ENCODE peak calls at places on chromosomes 11 and 22, in ten cellular contexts. L, H, D, C, Y, U, X, F, M and A are unnamed samples.

GRCh38 chr22:22408731-22409696 is 99.5 kb downstream of the ZNF280B start:
- DNase-seq in H (peak), L (peak), D (no peak), C (peak), M (no peak), Y (peak), U (no peak), F (no peak), X (no peak), A (peak)

GRCh38 chr11:75547617-75548054 is 14.4 kb upstream of the SERPINH1 start:
- DNase-seq in F (no peak), D (no peak), C (peak), M (peak), Y (peak), X (peak), U (no peak), L (peak), H (peak), A (peak)

GRCh38 chr11:12478743-12479142 is 101.4 kb downstream of the PARVA start:
- DNase-seq in L (no peak), X (no peak), Y (no peak), U (no peak), M (no peak), F (no peak), D (no peak), C (no peak), H (peak), A (no peak)

GRCh38 chr11:34243620-34244493 is 114.0 kb downstream of the ABTB2 start:
- DNase-seq in M (no peak), U (no peak), H (peak), X (no peak), C (no peak), F (no peak), Y (peak), L (no peak), D (no peak), A (no peak)

GRCh38 chr11:121053244-121053643 is 29.3 kb downstream of the TBCEL start:
- DNase-seq in L (no peak), Y (no peak), X (no peak), C (no peak), U (no peak), M (no peak), D (no peak), F (no peak), H (no peak), A (no peak)

GRCh38 chr11:44955019-44955738 is 4.5 kb upstream of the TP53I11 start:
- DNase-seq in M (no peak), Y (peak), C (peak), U (no peak), D (no peak), L (peak), F (no peak), X (peak), H (peak), A (no peak)

GRCh38 chr11:117663389-117663788 is 133.6 kb downstream of the DSCAML1 start:
- DNase-seq in H (no peak), Y (no peak), C (no peak), F (no peak), D (no peak), L (no peak), U (no peak), M (no peak), X (no peak), A (no peak)

GRCh38 chr11:125404136-125404810 is 91.8 kb downstream of the FEZ1 start:
- DNase-seq in D (no peak), Y (no peak), U (no peak), M (no peak), H (no peak), F (no peak), L (no peak), X (no peak), C (no peak), A (peak)

GRCh38 chr11:22192642-22193347 is at the start of gene ANO5:
- DNase-seq in D (no peak), Y (peak), X (peak), M (peak), F (peak), C (peak), U (no peak), L (no peak), H (no peak), A (peak)

GRCh38 chr11:9858822-9859221 is 194.9 kb downstream of the SWAP70 start:
- DNase-seq in H (no peak), U (no peak), M (no peak), L (peak), X (no peak), D (no peak), F (no peak), Y (no peak), C (no peak), A (no peak)

GRCh38 chr11:30311189-30311588 is 11.7 kb upstream of the ARL14EP start:
- DNase-seq in L (no peak), M (no peak), C (no peak), U (no peak), F (no peak), H (no peak), X (no peak), D (no peak), Y (no peak), A (no peak)

GRCh38 chr22:41946360-41947180 is at the start of gene CENPM:
- DNase-seq in X (peak), D (peak), Y (peak), C (peak), H (peak), M (peak), U (peak), F (peak), L (peak), A (peak)

GRCh38 chr22:22720201-22720723 is 75.8 kb downstream of the GGTLC2 start:
- DNase-seq in Y (peak), U (no peak), C (peak), M (no peak), X (no peak), L (peak), H (peak), D (peak), F (peak), A (peak)

GRCh38 chr11:17014774-17015638 is 792 bp upstream of the PLEKHA7 start:
- DNase-seq in M (peak), X (no peak), U (no peak), C (peak), H (peak), D (no peak), L (no peak), F (no peak), Y (peak), A (peak)

GRCh38 chr22:38129856-38130255 is 19.4 kb upstream of the BAIAP2L2 start:
- DNase-seq in F (no peak), M (no peak), C (no peak), X (no peak), U (no peak), L (no peak), H (no peak), D (no peak), Y (no peak), A (no peak)

GRCh38 chr11:61695917-61696316 is 15.7 kb downstream of the DAGLA start:
- DNase-seq in C (peak), Y (peak), U (peak), F (peak), L (peak), D (peak), H (peak), M (no peak), X (peak), A (no peak)

GRCh38 chr11:103609117-103610066 is 427.0 kb upstream of the DDI1 start:
- DNase-seq in L (no peak), D (no peak), H (peak), F (no peak), C (no peak), M (no peak), U (no peak), Y (peak), X (no peak), A (no peak)

GRCh38 chr11:100855466-100856067 is 168.5 kb downstream of the ARHGAP42 start:
- DNase-seq in U (no peak), F (no peak), X (no peak), D (no peak), C (no peak), Y (no peak), L (peak), H (peak), M (no peak), A (no peak)

GRCh38 chr22:17119481-17120202 is 1.5 kb downstream of the TMEM121B start:
- DNase-seq in X (no peak), M (no peak), Y (peak), H (peak), F (no peak), C (no peak), U (no peak), L (peak), D (no peak), A (peak)

GRCh38 chr11:88482871-88483301 is 145.3 kb upstream of the CTSC start:
- DNase-seq in D (no peak), H (peak), L (no peak), X (no peak), M (no peak), F (no peak), Y (no peak), C (no peak), U (no peak), A (no peak)

GRCh38 chr11:67404515-67405195 is 772 bp downstream of the TBC1D10C start:
- DNase-seq in F (no peak), X (peak), M (no peak), D (peak), Y (no peak), U (no peak), L (peak), H (no peak), C (no peak), A (no peak)

GRCh38 chr11:68727783-68728182 is 23.5 kb downstream of the TESMIN start:
- DNase-seq in U (no peak), C (no peak), X (no peak), D (no peak), M (no peak), H (peak), Y (no peak), L (peak), F (no peak), A (no peak)

GRCh38 chr11:35617687-35618496 is at the start of gene FJX1:
- DNase-seq in C (peak), F (peak), U (no peak), D (no peak), Y (peak), M (peak), L (peak), H (peak), X (peak), A (peak)

GRCh38 chr11:131884461-131885073 is 514.2 kb downstream of the NTM start:
- DNase-seq in C (no peak), X (no peak), U (no peak), F (no peak), Y (no peak), H (no peak), D (no peak), M (no peak), L (no peak), A (no peak)

GRCh38 chr11:35326266-35326879 is 93.0 kb downstream of the SLC1A2 start:
- DNase-seq in L (no peak), Y (no peak), C (no peak), D (no peak), M (no peak), U (no peak), F (no peak), H (no peak), X (no peak), A (no peak)

GRCh38 chr22:38462960-38463784 is 4.7 kb upstream of the KDELR3 start:
- DNase-seq in F (no peak), U (no peak), Y (no peak), H (no peak), C (peak), M (no peak), D (no peak), L (no peak), X (peak), A (peak)

GRCh38 chr11:78717031-78717430 is 142.4 kb upstream of the NARS2 start:
- DNase-seq in Y (no peak), D (no peak), M (no peak), U (no peak), H (no peak), X (no peak), F (no peak), L (no peak), C (no peak), A (no peak)

GRCh38 chr22:22810018-22810427 is 77.6 kb upstream of the IGLL5 start:
- DNase-seq in C (peak), U (peak), F (no peak), M (peak), D (peak), H (no peak), Y (peak), L (peak), X (peak), A (no peak)

GRCh38 chr11:66142370-66143263 is 72.5 kb downstream of the PACS1 start:
- DNase-seq in U (no peak), H (no peak), F (no peak), M (no peak), X (no peak), Y (peak), D (no peak), C (no peak), L (peak), A (no peak)

GRCh38 chr11:66144000-66144678 is 74.1 kb downstream of the PACS1 start:
- DNase-seq in Y (no peak), H (no peak), X (no peak), F (no peak), C (no peak), M (no peak), L (no peak), U (no peak), D (no peak), A (no peak)

GRCh38 chr11:66139817-66140216 is 69.7 kb downstream of the PACS1 start:
- DNase-seq in X (no peak), F (no peak), H (no peak), Y (no peak), U (no peak), M (no peak), C (no peak), D (no peak), L (no peak), A (no peak)

GRCh38 chr11:66146940-66147339 is 76.9 kb downstream of the PACS1 start:
- DNase-seq in F (no peak), X (no peak), L (no peak), Y (no peak), M (no peak), D (no peak), H (no peak), U (no peak), C (no peak), A (no peak)

GRCh38 chr11:66143264-66143566 is 73.1 kb downstream of the PACS1 start:
- DNase-seq in C (no peak), U (no peak), Y (no peak), D (no peak), H (no peak), F (no peak), M (no peak), L (no peak), X (no peak), A (no peak)
- TF ChIP-seq CTCF in C (no peak), U (no peak), Y (no peak), D (no peak), H (no peak), F (no peak), M (no peak), L (no peak), X (no peak), A (no peak)

DNA sequence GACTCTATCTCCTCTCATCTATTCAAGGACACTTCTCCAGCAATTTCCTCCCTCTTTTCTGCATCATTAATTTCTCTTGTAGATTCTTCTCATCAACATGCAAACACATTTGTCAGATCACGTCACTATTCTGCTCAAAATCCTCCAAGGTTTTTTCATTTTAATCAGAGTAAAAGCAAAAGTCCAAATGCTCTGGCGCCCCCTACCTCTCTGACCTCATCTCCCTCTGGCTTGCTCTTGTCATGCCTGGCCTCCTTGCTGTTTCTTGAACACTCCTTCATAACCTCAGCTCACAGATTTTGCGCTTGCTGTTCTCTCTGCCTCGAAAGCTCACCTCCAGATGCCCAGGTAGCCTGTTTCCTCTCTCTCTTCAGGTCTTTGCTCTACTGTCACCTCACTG is 22.4 kb downstream of the RTCB start:
- DNase-seq in Y (peak), D (no peak), L (peak), M (no peak), U (no peak), X (no peak), H (peak), F (no peak), C (peak), A (peak)
- TF ChIP-seq CTCF in Y (peak), D (peak), L (peak), M (no peak), U (no peak), X (peak), H (peak), F (no peak), C (no peak), A (peak)

DNA sequence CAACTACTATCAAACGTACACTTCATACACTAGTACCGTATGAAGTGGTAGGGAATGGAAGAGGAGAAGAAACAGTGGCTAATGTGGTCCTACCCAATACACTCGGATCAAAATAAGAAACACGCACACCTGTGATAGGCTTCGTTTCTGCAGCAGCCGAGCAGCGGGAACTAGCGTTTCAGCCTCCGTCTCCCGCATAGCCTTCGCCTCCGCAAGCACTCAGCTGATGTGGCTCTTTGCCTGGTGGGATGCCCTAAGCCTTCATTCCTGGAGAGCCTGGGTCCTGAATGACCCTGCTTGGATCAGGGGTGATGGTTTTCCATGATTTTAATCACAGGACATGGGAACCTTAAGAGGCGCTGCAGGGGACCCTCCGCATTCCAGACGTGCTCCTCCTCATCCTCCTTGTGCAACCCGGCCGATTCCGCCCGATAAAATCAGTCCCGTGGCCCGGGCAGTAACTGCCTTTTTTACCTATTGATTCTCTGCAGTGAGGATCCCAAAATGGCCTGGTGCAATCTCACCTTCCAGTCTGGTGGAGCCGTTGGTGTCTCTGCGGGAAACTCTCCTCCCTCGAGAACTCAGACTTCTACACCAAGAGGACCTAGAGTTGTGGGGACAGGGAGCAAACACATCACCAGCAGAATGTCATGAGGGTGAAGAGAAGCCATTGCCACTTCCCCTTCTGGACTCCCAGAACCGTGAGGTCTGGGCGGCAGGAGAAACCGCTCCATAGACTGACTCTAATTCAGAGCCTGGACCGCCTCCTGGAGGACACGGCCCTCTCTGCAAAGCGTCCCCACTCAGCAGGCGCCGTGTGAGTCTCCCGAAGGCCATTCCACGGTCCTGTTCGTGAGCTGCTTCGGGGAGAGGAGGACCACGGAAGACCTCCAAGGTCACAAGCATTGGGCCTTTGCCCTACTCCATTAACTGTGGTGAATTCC is 8.1 kb downstream of the C11orf21 start:
- DNase-seq in U (no peak), X (peak), M (peak), F (peak), L (peak), D (no peak), H (no peak), Y (no peak), C (peak), A (peak)
- TF ChIP-seq CTCF in U (no peak), X (no peak), M (no peak), F (no peak), L (no peak), D (no peak), H (no peak), Y (no peak), C (no peak), A (no peak)

GRCh38 chr11:115499891-115500290 is 4.3 kb downstream of the CADM1 start:
- DNase-seq in C (no peak), Y (no peak), U (no peak), F (no peak), M (no peak), L (no peak), X (no peak), D (no peak), H (no peak), A (no peak)
- TF ChIP-seq CTCF in C (no peak), Y (no peak), U (no peak), F (no peak), M (no peak), L (no peak), X (no peak), D (no peak), H (no peak), A (no peak)

GRCh38 chr22:49547751-49548239 is 279.9 kb downstream of the BRD1 start:
- DNase-seq in M (no peak), F (no peak), H (no peak), L (no peak), X (peak), Y (peak), D (no peak), U (no peak), C (no peak), A (no peak)
- TF ChIP-seq CTCF in M (no peak), F (no peak), H (no peak), L (no peak), X (no peak), Y (no peak), D (no peak), U (no peak), C (no peak), A (no peak)

GRCh38 chr11:70802185-70802584 is 403.9 kb downstream of the CTTN start:
- DNase-seq in D (no peak), X (no peak), U (no peak), Y (no peak), M (no peak), C (no peak), L (no peak), H (no peak), F (no peak), A (no peak)

GRCh38 chr11:70790671-70791300 is 392.5 kb downstream of the CTTN start:
- DNase-seq in D (no peak), L (no peak), C (no peak), H (no peak), X (peak), F (no peak), M (no peak), U (no peak), Y (no peak), A (no peak)

GRCh38 chr11:70799386-70799785 is 401.1 kb downstream of the CTTN start:
- DNase-seq in M (no peak), C (no peak), Y (no peak), X (peak), L (no peak), H (peak), D (no peak), U (no peak), F (no peak), A (no peak)

GRCh38 chr11:70798296-70798695 is 400.0 kb downstream of the CTTN start:
- DNase-seq in D (no peak), L (no peak), Y (no peak), U (no peak), F (no peak), X (peak), H (no peak), C (no peak), M (no peak), A (no peak)

DNA sequence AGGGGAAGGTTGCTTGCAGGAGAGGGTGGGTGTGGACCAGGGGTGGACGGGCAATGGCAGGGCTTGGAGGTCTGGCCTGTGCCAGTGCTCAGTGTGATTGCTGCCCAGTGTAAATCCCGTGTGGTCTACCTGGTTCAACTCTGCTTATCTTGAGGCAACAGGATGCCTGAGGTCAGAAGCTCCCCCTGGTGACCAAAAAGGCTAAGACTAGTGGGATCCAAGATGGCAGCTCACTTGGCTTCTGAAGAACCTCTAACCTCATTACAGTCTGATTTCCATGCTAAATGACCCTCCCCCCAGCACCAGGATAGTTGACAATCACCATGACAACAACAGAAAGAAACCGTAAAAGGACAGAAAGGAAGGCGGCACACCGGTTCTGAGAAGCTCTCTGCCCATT is 398.3 kb downstream of the CTTN start:
- DNase-seq in X (no peak), L (peak), D (no peak), C (no peak), F (no peak), M (no peak), Y (no peak), H (no peak), U (no peak), A (no peak)
- TF ChIP-seq CTCF in X (no peak), L (peak), D (no peak), C (no peak), F (no peak), M (no peak), Y (no peak), H (peak), U (no peak), A (no peak)